ENCODE peak calls at places on chromosomes 2 and 18, in ten cellular contexts. J is anterior cingulate cortex; H is left cardiac atrium; G is CD8-positive, alpha-beta T cell; B is ovary; P is Daoy; Q is aorta; R is activated CD8-positive, alpha-beta T cell treated with anti-CD3 and anti-CD28 coated beads, Interleukin-2, amount 10 ng/mL, durations not matched to agents 7 days and 5 days; S is posterior cingulate gyrus; M is fibroblast of mammary gland. X is an unnamed sample.

GRCh38 chr2:177127821-177128220 is 84.8 kb upstream of the HNRNPA3 start:
- DNase-seq in J (no peak), H (no peak), G (no peak), B (no peak), P (no peak), Q (no peak), R (no peak), S (no peak), M (no peak), X (no peak)

GRCh38 chr2:45575881-45576280 is 35.2 kb downstream of the SRBD1 start:
- DNase-seq in J (no peak), H (no peak), G (no peak), B (no peak), P (no peak), Q (no peak), R (no peak), S (no peak), M (no peak), X (no peak)

GRCh38 chr2:237227190-237227988 is 141.7 kb downstream of the COPS8 start:
- DNase-seq in J (no peak), H (no peak), G (no peak), B (no peak), P (peak; percentile 95), Q (no peak), R (peak; percentile 24), S (no peak), M (peak; percentile 97), X (no peak)

GRCh38 chr18:71239111-71239624 is 950.3 kb downstream of the SOCS6 start:
- DNase-seq in J (no peak), H (no peak), G (no peak), B (no peak), P (peak; percentile 7), Q (no peak), R (no peak), S (no peak), M (no peak), X (no peak)

GRCh38 chr2:86673976-86674670 is 46.0 kb upstream of the RMND5A start:
- DNase-seq in J (no peak), H (no peak), G (no peak), B (no peak), P (no peak), Q (no peak), R (no peak), S (no peak), M (peak; percentile 16), X (no peak)

GRCh38 chr2:11483806-11484147 is 17.8 kb upstream of the E2F6 start:
- DNase-seq in J (no peak), H (no peak), G (no peak), B (no peak), P (no peak), Q (no peak), R (no peak), S (no peak), M (no peak), X (no peak)

GRCh38 chr18:22551536-22552151 is 133.9 kb upstream of the CTAGE1 start:
- DNase-seq in J (no peak), H (no peak), G (no peak), B (no peak), P (peak; percentile 91), Q (no peak), R (no peak), S (no peak), M (peak; percentile 88), X (no peak)

GRCh38 chr2:17869128-17869527 is 9.3 kb upstream of the KCNS3 start:
- DNase-seq in J (no peak), H (no peak), G (no peak), B (no peak), P (peak; percentile 41), Q (no peak), R (no peak), S (no peak), M (peak; percentile 12), X (no peak)

GRCh38 chr2:235278771-235279355 is 215.0 kb upstream of the AGAP1 start:
- DNase-seq in J (no peak), H (no peak), G (no peak), B (no peak), P (peak; percentile 20), Q (no peak), R (no peak), S (no peak), M (no peak), X (no peak)

GRCh38 chr2:130808482-130809268 is 28.0 kb upstream of the ARHGEF4 start:
- DNase-seq in J (no peak), H (no peak), G (no peak), B (no peak), P (peak; percentile 61), Q (no peak), R (no peak), S (no peak), M (peak; percentile 35), X (no peak)

GRCh38 chr18:46418657-46419260 is 238.3 kb downstream of the LOXHD1 start:
- DNase-seq in J (no peak), H (peak; percentile 66), G (no peak), B (no peak), P (no peak), Q (peak; percentile 86), R (no peak), S (no peak), M (no peak), X (no peak)

GRCh38 chr2:19100570-19100969 is 257.9 kb downstream of the OSR1 start:
- DNase-seq in J (no peak), H (no peak), G (no peak), B (no peak), P (no peak), Q (no peak), R (no peak), S (no peak), M (no peak), X (no peak)

GRCh38 chr2:76316691-76317090 is 606.0 kb upstream of the GCFC2 start:
- DNase-seq in J (no peak), H (no peak), G (no peak), B (no peak), P (no peak), Q (no peak), R (no peak), S (no peak), M (no peak), X (no peak)

GRCh38 chr2:113677327-113677726 is 50.3 kb downstream of the RABL2A start:
- DNase-seq in J (no peak), H (no peak), G (no peak), B (no peak), P (no peak), Q (no peak), R (no peak), S (no peak), M (no peak), X (no peak)

GRCh38 chr2:54030814-54031213 is 60.0 kb upstream of the PSME4 start:
- DNase-seq in J (no peak), H (no peak), G (no peak), B (no peak), P (no peak), Q (no peak), R (no peak), S (no peak), M (no peak), X (no peak)

GRCh38 chr18:35022430-35023001 is 18.7 kb upstream of the MAPRE2 start:
- DNase-seq in J (no peak), H (no peak), G (no peak), B (no peak), P (no peak), Q (no peak), R (no peak), S (no peak), M (no peak), X (no peak)

GRCh38 chr2:120525056-120526046 is 179.4 kb downstream of the INHBB start:
- DNase-seq in J (no peak), H (no peak), G (no peak), B (peak; percentile 48), P (peak; percentile 32), Q (peak; percentile 84), R (no peak), S (no peak), M (no peak), X (no peak)

GRCh38 chr2:224843141-224843540 is 127.0 kb upstream of the CCDC195 start:
- DNase-seq in J (no peak), H (no peak), G (no peak), B (no peak), P (no peak), Q (no peak), R (no peak), S (no peak), M (no peak), X (no peak)

GRCh38 chr2:86263956-86264355 is 64.7 kb downstream of the MRPL35 start:
- DNase-seq in J (no peak), H (no peak), G (no peak), B (no peak), P (no peak), Q (no peak), R (no peak), S (no peak), M (no peak), X (no peak)

GRCh38 chr2:39996653-39997080 is 217.6 kb upstream of the THUMPD2 start:
- DNase-seq in J (no peak), H (no peak), G (no peak), B (no peak), P (peak; percentile 63), Q (no peak), R (no peak), S (no peak), M (peak; percentile 84), X (no peak)

GRCh38 chr2:130899306-130899705 is 62.6 kb downstream of the ARHGEF4 start:
- DNase-seq in J (no peak), H (no peak), G (no peak), B (no peak), P (no peak), Q (peak; percentile 57), R (no peak), S (no peak), M (no peak), X (no peak)